ENCODE peak calls at places on chromosome 1, in four cellular contexts. K is A549, T is neuronal stem cell, B is cardiac muscle cell. Z is an unnamed sample.

GRCh38 chr1:23657659-23658275 is 33.8 kb upstream of the RPL11 start:
- DNase-seq in K (peak; percentile 60), T (peak; percentile 62), B (peak; percentile 65), Z (peak; percentile 80)

GRCh38 chr1:997728-998050 is 2.2 kb downstream of the HES4 start:
- DNase-seq in K (no peak), T (no peak), B (no peak), Z (no peak)

GRCh38 chr1:186806477-186806876 is 22.3 kb upstream of the PLA2G4A start:
- DNase-seq in K (peak; percentile 23), T (no peak), B (peak; percentile 84), Z (no peak)

GRCh38 chr1:116842654-116843053 is 67.1 kb upstream of the PTGFRN start:
- DNase-seq in K (no peak), T (no peak), B (peak; percentile 41), Z (no peak)

GRCh38 chr1:90973897-90974798 is 47.7 kb downstream of the ZNF644 start:
- DNase-seq in K (no peak), T (no peak), B (peak; percentile 74), Z (no peak)

GRCh38 chr1:248828845-248829244 is 3.1 kb upstream of the SH3BP5L start:
- DNase-seq in K (peak; percentile 67), T (no peak), B (peak; percentile 93), Z (no peak)

GRCh38 chr1:53678046-53678445 is 60.9 kb downstream of the GLIS1 start:
- DNase-seq in K (no peak), T (no peak), B (no peak), Z (no peak)

GRCh38 chr1:206721454-206721853 is 36.7 kb downstream of the MAPKAPK2 start:
- DNase-seq in K (no peak), T (no peak), B (no peak), Z (no peak)

GRCh38 chr1:226646026-226646869 is 92.8 kb downstream of the ITPKB start:
- DNase-seq in K (no peak), T (no peak), B (no peak), Z (no peak)

GRCh38 chr1:37410815-37411214 is 63.6 kb upstream of the ZC3H12A start:
- DNase-seq in K (no peak), T (peak; percentile 72), B (peak; percentile 39), Z (peak; percentile 12)

DNA sequence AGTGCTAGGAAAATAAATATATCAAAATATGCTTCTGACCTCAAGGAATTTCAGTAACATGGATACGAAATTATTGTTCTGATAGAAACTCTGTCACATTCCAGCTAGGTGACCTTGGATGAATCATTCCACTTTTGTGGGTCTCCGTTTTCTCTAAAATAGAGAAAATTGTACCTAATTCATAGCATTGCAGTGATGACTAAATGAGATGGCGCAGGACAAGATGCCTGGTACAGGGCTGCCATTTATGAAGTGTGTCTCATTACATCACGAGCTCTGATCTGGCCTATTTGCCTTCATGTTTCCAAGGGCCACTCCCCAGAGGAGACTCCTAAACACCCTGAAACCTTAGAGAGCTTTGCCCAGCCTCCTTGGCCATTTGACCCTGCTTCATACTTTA is 480.0 kb upstream of the USP24 start:
- DNase-seq in K (no peak), T (no peak), B (no peak), Z (no peak)
- H3K27ac ChIP-seq in K (no peak overlapping the region), T (no peak overlapping the region), B (no peak overlapping the region), Z (no peak overlapping the region)

GRCh38 chr1:41917835-41918449 is 780 bp downstream of the HIVEP3 start:
- DNase-seq in K (no peak), T (peak; percentile 59), B (peak; percentile 52), Z (no peak)
- H3K27ac ChIP-seq in K (peak overlapping the region; percentile 75), T (peak overlapping the region; percentile 36), B (no peak overlapping the region), Z (no peak overlapping the region)

GRCh38 chr1:201538618-201539551 is at the start of gene NAV1:
- DNase-seq in K (peak; percentile 71), T (peak; percentile 70), B (peak; percentile 69), Z (no peak)
- H3K27ac ChIP-seq in K (peak within 1 kb of the TSS; percentile 64), T (no peak within 1 kb of the TSS), B (no peak within 1 kb of the TSS), Z (no peak within 1 kb of the TSS)

GRCh38 chr1:8239039-8239305 is 78.9 kb upstream of the SLC45A1 start:
- DNase-seq in K (no peak), T (no peak), B (peak; percentile 77), Z (no peak)
- H3K27ac ChIP-seq in K (peak overlapping the region; percentile 91), T (peak overlapping the region; percentile 72), B (no peak overlapping the region), Z (no peak overlapping the region)

GRCh38 chr1:16155537-16156410 is at the start of gene EPHA2:
- DNase-seq in K (peak; percentile 79), T (peak; percentile 94), B (peak; percentile 92), Z (no peak)

GRCh38 chr1:16153999-16154673 is 1.7 kb downstream of the EPHA2 start:
- DNase-seq in K (no peak), T (no peak), B (no peak), Z (no peak)

GRCh38 chr1:16158993-16159831 is 3.3 kb upstream of the EPHA2 start:
- DNase-seq in K (no peak), T (no peak), B (no peak), Z (no peak)

GRCh38 chr1:16158025-16158424 is 2.2 kb upstream of the EPHA2 start:
- DNase-seq in K (no peak), T (no peak), B (no peak), Z (no peak)

DNA sequence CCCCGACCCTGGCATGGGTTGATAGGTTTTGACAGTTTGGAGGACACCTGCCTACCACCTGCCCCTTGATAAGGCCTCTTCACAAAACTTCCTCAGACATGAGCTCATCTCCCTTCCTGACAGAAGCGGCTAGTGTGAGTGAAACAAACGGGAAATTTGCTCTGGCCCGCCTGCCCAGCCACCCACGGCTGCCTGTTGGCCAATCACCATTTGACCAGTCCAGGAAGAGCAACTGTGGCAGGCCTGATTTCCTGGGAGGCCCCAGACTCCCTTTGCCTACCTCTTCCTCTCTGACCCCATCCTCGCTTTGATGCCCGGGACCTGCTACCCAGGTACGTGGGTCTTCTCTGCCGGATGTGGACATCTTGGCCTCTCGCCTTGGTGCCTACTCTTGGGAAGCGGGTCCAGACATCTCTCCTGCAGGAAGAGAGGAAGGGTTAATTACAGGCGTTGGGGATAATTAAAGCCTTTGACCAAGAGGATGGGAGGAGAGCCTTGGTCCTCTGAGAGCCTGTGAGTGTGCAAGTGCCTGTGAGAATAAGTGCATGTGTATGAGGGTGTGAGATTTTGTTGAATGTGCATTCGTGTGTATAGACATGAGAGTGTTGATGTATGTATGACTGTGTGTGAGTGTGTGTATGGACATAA is 1.1 kb upstream of the EPHA2 start:
- DNase-seq in K (no peak), T (no peak), B (peak; percentile 65), Z (no peak)
- H3K27ac ChIP-seq in K (peak overlapping the region; percentile 97), T (no peak overlapping the region), B (no peak overlapping the region), Z (no peak overlapping the region)

GRCh38 chr1:168799918-168800605 is 71.1 kb upstream of the DPT start:
- DNase-seq in K (peak; percentile 10), T (no peak), B (no peak), Z (no peak)
- H3K27ac ChIP-seq in K (peak overlapping the region; percentile 68), T (peak overlapping the region; percentile 4), B (no peak overlapping the region), Z (no peak overlapping the region)

GRCh38 chr1:66351913-66352312 is 182.0 kb upstream of the SGIP1 start:
- DNase-seq in K (no peak), T (no peak), B (no peak), Z (no peak)
- H3K27ac ChIP-seq in K (peak overlapping the region; percentile 73), T (no peak overlapping the region), B (no peak overlapping the region), Z (no peak overlapping the region)

DNA sequence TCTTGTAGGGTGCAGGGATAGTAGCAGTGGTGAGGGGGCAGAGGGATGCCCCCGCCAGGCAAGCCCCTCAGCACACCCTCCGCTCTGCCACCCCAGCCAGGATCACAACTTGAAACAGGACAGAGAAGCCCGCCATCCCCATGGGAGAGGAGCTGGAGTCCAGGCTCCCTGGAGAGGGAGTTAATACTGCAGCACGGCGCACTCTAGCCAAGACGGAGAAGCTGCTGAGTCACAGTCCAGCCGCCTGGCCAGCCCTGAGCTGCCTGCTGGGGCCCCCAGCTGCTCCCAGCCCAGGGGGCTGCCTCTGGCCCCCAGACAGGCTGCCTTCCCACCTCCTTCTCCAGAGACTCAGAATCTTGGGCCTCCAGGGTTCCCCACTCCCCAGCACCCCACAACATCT is 87.2 kb downstream of the SYT2 start:
- DNase-seq in K (no peak), T (no peak), B (peak; percentile 69), Z (no peak)
- H3K27ac ChIP-seq in K (peak overlapping the region; percentile 81), T (no peak overlapping the region), B (no peak overlapping the region), Z (no peak overlapping the region)

DNA sequence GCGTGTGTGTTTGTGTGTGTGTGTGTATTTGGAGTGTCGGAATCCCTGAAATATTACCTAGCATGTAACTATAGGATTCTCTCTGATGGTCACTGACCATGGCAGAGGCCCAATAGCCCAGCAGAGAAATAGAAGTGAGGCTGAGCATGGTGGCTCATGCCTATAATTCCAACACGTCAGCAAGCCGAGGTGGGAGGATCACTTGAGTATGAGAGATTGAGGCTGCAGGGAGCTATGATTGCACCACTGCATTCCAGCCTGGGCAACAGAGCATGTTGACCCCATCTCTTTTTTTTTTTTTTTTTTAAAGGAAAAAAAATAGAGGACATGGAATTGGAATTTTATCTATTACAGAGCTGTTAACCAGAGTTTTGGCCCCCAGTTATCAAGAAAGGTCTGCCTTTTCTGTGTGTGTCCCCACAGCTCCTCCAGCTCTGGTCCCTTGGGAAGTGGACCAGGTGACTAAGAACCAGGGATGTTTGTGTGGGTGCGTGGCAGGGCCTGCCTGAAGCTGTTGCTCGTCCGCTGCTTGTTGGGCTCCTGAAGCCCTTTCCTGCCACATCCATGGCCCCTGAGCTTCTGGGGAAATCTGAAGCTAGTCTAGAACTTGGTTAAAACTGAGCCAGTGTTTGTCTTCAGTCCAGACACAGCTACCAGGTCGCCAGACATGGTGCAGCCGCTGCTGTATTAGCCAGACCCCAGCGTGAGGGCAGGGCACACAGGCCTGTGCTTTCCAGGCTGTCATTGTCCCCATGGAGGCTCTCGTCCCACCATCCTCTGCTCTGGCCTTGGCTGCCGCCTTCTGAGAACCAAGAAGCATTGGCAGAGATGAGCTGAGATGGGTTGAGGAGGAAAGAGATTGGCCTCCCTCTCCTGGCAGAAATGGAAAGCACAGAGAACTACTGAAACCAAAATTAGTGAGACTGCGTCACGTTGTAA is 25.5 kb downstream of the CAPN9 start:
- DNase-seq in K (peak; percentile 44), T (no peak), B (peak; percentile 89), Z (peak; percentile 19)
- H3K27ac ChIP-seq in K (no peak overlapping the region), T (no peak overlapping the region), B (peak overlapping the region; percentile 80), Z (no peak overlapping the region)

DNA sequence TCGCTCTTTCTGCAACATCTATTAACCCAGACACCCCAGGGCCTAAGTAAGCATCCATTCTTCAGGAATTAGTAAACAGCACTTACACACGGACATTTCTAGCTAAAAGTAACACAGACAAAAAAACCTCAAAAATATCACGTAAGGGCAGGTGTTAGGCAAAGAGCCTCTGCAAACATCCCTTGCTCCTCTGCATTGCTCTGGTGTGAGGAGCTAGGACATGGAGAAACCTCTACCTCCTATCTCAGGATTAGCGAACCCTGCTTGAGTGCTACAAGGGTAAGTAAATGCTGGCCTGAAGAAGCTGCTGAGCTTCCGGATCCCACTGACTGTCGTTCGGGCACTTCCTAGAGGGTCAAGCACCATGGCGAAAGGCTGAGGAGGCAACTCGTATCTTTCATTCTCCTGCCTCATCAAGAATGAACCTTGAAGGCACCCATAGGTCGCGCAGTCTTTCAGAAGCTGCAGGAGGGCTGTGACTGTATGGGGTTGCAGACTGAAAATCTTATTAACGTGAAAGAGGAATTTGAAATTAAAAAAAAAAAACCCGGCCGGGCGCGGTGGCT is 2.1 kb downstream of the PTGER3 start:
- DNase-seq in K (no peak), T (no peak), B (no peak), Z (no peak)
- H3K27ac ChIP-seq in K (no peak overlapping the region), T (no peak overlapping the region), B (no peak overlapping the region), Z (no peak overlapping the region)

Z was measured in OCI-LY7.